ENCODE peak calls at places on chromosomes 4 and X, in four cellular contexts. I, C, N and G are unnamed samples.

GRCh38 chr4:184400375-184400870 is 73.9 kb downstream of the IRF2 start:
- DNase-seq in I (peak), N (peak), C (no peak), G (peak)

GRCh38 chr4:173367946-173368345 is 2.8 kb upstream of the SAP30 start:
- DNase-seq in C (no peak), N (peak), I (no peak), G (peak)

GRCh38 chrX:14673236-14673635 is 143.9 kb downstream of the GLRA2 start:
- DNase-seq in I (no peak), N (no peak), C (no peak), G (no peak)

GRCh38 chr4:80097395-80098177 is 24.6 kb upstream of the ANTXR2 start:
- DNase-seq in C (peak), N (peak), I (peak), G (peak)

GRCh38 chr4:37661643-37662221 is 24.4 kb downstream of the RELL1 start:
- DNase-seq in C (no peak), N (peak), I (no peak), G (no peak)

GRCh38 chrX:95764972-95765451 is 919.6 kb upstream of the DIAPH2 start:
- DNase-seq in C (no peak), I (no peak), N (peak), G (peak)

GRCh38 chr4:139656614-139657486 is 8.8 kb upstream of the MGST2 start:
- DNase-seq in N (peak), I (peak), C (peak), G (peak)

GRCh38 chr4:177128306-177128705 is 181.4 kb upstream of the NEIL3 start:
- DNase-seq in N (peak), I (no peak), C (no peak), G (peak)

GRCh38 chr4:114027596-114027995 is 48.1 kb upstream of the ARSJ start:
- DNase-seq in N (no peak), C (no peak), I (no peak), G (no peak)

GRCh38 chr4:83010522-83011318 is at the start of gene LIN54:
- DNase-seq in I (peak), C (peak), N (peak), G (peak)

GRCh38 chr4:83013931-83014330 is 3.3 kb upstream of the LIN54 start:
- DNase-seq in N (no peak), C (no peak), I (no peak), G (no peak)

GRCh38 chr4:83012631-83013419 is 2.2 kb upstream of the LIN54 start:
- DNase-seq in I (peak), C (peak), N (peak), G (peak)

GRCh38 chr4:83011779-83012630 is 1.4 kb upstream of the LIN54 start:
- DNase-seq in N (peak), I (peak), C (peak), G (no peak)

DNA sequence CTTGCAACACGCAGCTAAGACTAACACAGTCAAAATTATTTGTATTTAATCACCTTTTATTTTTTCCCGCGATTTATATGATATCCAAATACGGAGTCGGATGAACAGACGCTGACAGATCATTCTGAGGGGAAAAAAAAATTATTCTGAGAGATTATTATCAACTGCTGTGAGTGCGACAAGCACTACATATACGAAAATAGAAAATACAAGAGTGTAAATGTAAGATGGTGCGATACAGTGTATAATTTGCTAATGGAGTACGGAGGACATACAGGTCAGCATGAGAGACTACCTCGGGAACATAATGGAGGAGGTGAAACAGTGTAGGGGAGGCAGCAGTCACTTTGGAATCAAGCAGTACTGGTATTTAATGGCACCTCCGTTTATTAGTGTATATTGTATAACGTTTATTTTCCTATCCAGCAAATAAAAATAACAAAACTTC is 2.8 kb upstream of the LIN54 start:
- DNase-seq in C (no peak), N (no peak), I (no peak), G (no peak)
- H3K4me3 ChIP-seq in C (peak), N (peak), I (peak), G (peak)

GRCh38 chrX:130083656-130084382 is 26.5 kb downstream of the ELF4 start:
- DNase-seq in I (no peak), N (no peak), C (no peak), G (no peak)
- H3K4me3 ChIP-seq in I (no peak), N (no peak), C (no peak), G (no peak)

GRCh38 chr4:41146716-41147506 is 67.4 kb downstream of the APBB2 start:
- DNase-seq in N (peak), I (no peak), C (peak), G (peak)
- H3K4me3 ChIP-seq in N (no peak), I (no peak), C (peak), G (no peak)

DNA sequence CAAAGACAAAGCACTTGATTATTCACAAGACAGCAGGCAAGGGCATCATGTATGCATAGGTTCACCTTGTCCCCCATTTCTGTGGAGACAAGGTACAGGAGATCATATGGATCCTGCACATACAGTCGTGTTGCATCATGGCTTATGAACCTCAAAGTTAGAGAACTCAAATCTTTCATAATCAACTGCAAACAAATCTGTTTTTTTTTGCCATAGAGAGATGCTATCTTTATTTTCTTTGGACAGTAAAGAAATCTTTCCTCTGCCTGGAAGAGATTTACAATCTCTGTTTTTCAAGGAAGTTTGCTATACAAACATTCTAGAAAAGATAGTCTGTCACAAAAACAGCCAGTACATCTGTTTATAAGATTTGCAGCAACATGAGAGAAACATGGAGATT is 578.8 kb downstream of the ANKRD50 start:
- DNase-seq in C (no peak), N (peak), I (no peak), G (no peak)
- H3K4me3 ChIP-seq in C (no peak), N (no peak), I (no peak), G (no peak)

GRCh38 chr4:110619401-110620247 is 3.3 kb downstream of the PITX2 start:
- DNase-seq in I (no peak), C (no peak), N (no peak), G (no peak)

GRCh38 chr4:110621839-110622751 is 782 bp downstream of the PITX2 start:
- DNase-seq in I (no peak), N (no peak), C (no peak), G (no peak)

GRCh38 chr4:110622841-110623709 is at the start of gene PITX2:
- DNase-seq in N (peak), I (peak), C (peak), G (peak)

GRCh38 chr4:110620352-110621327 is 2.2 kb downstream of the PITX2 start:
- DNase-seq in I (no peak), N (no peak), C (peak), G (peak)

DNA sequence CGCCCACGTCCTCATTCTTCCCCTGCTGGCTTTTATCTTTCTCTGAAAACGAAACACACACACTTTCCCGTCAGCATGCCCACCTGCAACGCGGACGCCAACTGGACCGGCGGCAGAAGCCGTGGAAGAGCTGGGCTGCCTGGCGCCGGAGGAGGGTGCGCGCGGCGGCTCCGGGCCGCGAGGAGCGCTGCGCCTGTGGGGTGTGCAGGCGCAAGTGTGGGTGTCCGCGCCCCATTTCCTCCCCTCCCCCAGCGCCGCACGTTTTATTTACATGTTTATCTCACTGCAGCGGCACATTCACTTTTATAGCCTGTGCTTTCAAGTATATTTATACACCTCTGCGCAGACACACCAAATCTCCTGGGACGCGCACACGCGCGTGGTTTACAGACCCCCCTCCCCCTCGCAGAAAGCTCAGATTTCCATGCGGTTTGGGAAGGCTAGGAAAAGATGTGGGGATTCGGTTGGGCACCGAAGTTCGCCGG is 1.5 kb downstream of the PITX2 start:
- DNase-seq in I (no peak), C (no peak), N (no peak), G (no peak)
- H3K4me3 ChIP-seq in I (peak), C (peak), N (peak), G (no peak)